ENCODE peak calls at places on chromosomes 16 and 17, in nine cellular contexts. C, I, M, F, O, K, U, N and T are unnamed samples.

GRCh38 chr17:56172517-56172982 is 19.3 kb downstream of the ANKFN1 start:
- DNase-seq in M (peak), F (peak), C (no peak), N (no peak), K (no peak), O (no peak), U (no peak), I (no peak), T (no peak)

GRCh38 chr17:7048968-7049367 is 5.1 kb upstream of the SLC16A11 start:
- DNase-seq in F (no peak), O (no peak), M (no peak), U (no peak), C (no peak), K (no peak), N (no peak), I (no peak), T (no peak)

GRCh38 chr17:44909681-44910144 is 5.6 kb downstream of the GFAP start:
- DNase-seq in U (no peak), K (no peak), N (no peak), C (no peak), M (no peak), O (no peak), I (peak), F (peak), T (no peak)

GRCh38 chr17:58569216-58569615 is 54.8 kb upstream of the MTMR4 start:
- DNase-seq in K (no peak), C (no peak), U (no peak), O (no peak), I (no peak), F (no peak), N (no peak), M (no peak), T (no peak)

GRCh38 chr17:58899191-58899590 is 143.5 kb downstream of the PPM1E start:
- DNase-seq in K (no peak), I (no peak), U (no peak), N (no peak), O (no peak), C (no peak), M (no peak), F (no peak), T (no peak)

GRCh38 chr16:2682209-2683021 is at the start of gene KCTD5:
- DNase-seq in C (peak), K (peak), U (peak), I (peak), F (peak), M (peak), N (peak), O (peak), T (peak)

GRCh38 chr17:28145348-28145747 is 102.9 kb downstream of the NLK start:
- DNase-seq in N (no peak), C (no peak), U (no peak), O (no peak), I (no peak), F (no peak), K (no peak), M (no peak), T (no peak)

GRCh38 chr16:22313141-22313781 is 16.1 kb downstream of the POLR3E start:
- DNase-seq in N (no peak), O (no peak), K (no peak), M (no peak), U (no peak), I (no peak), C (no peak), F (no peak), T (no peak)

DNA sequence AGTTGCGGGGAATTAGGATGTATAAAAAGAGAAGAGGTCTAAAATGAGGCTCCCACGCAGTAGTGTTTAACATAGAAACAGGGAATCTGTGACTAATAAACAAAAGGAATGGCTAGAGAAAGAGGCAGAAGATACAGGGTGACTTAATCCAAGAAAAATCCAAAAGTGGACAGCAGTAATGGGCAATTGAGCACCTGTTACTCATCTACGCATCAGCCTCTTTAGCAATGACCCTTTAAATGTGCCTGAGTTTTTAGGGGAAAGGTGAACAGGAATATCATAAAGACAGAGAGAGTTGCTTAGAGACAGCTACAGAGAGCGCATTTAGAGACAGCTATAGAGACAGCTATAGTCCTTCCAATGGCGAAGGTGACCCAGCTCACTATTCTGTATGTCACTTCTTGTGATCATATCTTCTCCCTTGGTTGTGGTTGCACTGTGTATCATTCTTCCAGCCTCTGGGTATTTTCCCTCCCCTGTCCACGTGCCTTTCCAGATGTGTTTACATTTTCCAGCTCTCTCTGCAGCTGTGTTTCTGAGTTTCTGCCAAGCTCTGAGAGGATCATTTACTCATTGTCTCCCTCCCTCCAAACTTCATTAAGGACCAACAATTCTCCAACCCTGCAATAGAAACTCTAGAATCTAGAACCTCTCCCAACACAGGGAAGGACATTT is 61.5 kb downstream of the MYOCD start:
- DNase-seq in O (no peak), M (no peak), K (no peak), F (no peak), I (peak), N (no peak), C (no peak), U (no peak), T (no peak)
- H3K27ac ChIP-seq in O (peak), M (no peak), K (peak), F (peak), I (no peak), N (no peak), C (no peak), U (no peak), T (no peak)

DNA sequence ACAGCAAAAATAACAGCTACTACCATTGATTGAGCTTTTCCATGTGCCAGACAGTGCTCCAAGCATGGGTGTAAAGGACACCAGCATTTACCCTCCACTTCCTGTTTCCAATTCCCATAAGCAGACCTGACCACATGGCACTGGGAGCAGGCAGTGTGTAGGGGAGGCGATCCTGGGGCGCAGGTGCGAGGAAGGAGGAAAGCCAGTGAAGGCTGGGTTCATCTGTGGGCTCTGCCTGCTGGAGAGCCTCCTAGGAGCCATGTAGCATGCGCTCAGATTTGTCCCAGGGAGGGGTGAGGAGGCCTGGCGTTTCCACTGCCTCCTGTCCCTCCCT is 56.7 kb downstream of the SNX20 start:
- DNase-seq in O (no peak), K (no peak), M (no peak), I (no peak), N (no peak), F (no peak), U (no peak), C (no peak), T (no peak)
- H3K27ac ChIP-seq in O (no peak), K (no peak), M (no peak), I (no peak), N (no peak), F (no peak), U (no peak), C (no peak), T (no peak)

DNA sequence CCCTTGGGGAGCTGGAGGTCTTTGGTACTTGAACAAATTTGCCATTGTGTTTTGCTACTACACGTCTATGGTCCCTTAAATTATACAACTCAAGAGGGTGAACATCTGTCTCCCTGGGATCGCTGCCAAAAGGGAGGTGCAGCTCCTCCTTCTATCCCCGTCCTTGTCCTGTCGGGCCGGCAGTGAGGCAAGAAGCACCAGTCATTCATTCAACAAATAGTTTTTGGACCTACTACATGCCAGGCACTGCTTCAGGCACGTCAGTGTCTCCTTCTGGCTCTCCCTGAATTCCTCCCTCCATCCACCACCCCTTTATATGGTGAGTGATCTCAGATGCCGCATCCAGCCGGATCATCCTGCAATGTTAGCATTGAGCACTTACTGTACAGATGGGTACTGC is 2.2 kb upstream of the RPL38 start:
- DNase-seq in O (no peak), M (no peak), I (peak), U (no peak), K (no peak), F (peak), C (no peak), N (peak), T (no peak)
- H3K27ac ChIP-seq in O (no peak), M (no peak), I (no peak), U (no peak), K (no peak), F (no peak), C (no peak), N (no peak), T (no peak)

DNA sequence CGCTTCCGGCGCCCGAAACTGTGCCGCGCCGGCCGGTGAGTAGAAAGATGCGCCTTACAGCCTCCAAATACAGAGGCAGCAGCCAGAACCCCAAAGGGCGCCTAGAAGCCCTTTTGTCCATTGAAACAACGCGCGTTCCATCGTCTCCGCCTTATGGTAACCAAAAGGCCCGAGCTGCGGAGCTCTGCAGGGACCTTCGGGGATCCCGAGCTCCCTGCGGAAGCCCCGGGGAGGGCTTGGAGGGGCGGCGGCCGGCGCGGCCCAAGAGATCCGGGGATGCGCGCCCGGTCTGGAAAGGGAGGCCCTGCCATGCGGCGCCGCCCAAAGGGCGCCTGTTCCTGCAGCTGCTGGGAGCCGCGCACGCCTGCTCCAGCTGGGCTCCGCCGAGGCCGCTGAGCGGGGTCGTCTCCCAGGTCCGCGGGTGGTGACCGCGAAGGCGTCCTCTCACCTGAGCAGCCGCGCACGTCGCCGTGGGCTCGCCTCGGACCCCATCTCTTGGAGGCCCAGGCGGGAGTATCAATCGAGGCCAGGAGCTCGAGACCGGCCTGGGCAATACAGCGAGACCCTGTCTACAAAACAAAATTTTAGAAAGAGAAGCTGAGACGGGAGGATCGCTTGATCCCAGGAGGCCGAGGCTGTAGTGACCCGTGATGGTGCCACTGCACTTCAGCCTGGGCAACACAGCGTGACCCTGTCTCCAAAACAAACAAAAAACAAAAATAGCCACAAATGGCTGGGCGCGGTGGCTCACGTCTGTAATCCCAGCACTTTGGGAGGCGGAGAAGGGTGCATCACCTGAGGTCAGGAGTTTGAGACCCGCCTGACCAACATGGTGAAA is 805 bp upstream of the FBXO31 start:
- DNase-seq in F (peak), N (peak), M (peak), U (peak), O (peak), C (no peak), K (peak), I (no peak), T (no peak)
- H3K27ac ChIP-seq in F (peak), N (peak), M (peak), U (peak), O (peak), C (peak), K (peak), I (peak), T (peak)

DNA sequence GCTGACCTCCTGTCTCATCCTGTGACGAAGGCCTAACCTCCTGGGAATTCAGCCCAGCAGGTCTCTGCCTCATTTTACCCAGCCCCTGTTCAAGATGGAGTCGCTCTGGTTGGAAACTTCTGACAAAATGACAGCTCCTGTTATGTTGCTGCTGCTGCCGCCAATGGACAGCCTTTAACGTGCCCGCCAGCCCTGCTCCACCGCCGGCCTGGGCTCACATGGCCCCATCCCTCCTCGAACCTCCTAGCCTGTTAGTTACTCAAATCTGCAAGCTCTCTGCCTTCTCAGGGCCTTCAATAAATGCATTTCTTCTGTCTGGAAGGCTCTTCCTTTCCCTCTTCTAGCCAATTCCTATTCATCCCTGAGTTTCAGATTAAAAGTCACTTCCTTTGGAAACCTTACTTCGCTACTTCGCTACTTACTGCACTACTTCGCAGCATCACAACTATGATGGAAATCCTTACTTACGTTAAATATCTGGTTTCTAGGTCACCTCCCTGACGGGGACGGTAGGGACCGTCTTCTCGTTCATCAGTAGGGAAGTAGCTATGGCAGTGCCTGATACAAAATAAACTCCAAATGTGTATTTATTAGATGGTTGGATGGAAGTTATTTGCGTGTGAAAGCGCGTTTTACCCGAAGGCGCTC is 517 bp upstream of the NAGLU start:
- DNase-seq in F (no peak), N (no peak), M (no peak), I (no peak), K (no peak), O (no peak), C (no peak), U (no peak), T (no peak)
- H3K27ac ChIP-seq in F (peak), N (no peak), M (peak), I (peak), K (peak), O (peak), C (peak), U (peak), T (peak)

DNA sequence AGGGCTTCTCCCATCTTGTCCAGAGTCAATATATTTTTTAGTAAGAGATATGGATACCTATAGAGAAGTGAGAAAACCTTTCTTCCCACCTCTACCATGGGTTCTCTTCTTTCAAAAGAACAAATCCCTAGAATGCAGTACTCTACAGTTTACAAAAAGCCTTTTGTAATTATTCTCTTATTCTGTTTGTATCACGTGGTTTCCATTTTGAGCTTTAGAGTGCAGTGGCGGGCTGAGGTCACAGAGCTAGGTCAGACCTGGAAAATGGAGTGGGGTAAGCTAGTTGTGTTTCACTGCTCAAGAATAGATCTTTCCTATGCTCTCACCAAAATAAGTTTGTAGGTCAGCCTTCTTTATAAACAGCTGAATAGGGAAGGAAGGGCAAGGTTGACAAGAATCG is 85.3 kb upstream of the MAF start:
- DNase-seq in O (no peak), F (no peak), N (no peak), U (no peak), I (no peak), M (no peak), C (no peak), K (no peak), T (no peak)
- H3K27ac ChIP-seq in O (no peak), F (no peak), N (no peak), U (no peak), I (no peak), M (no peak), C (no peak), K (no peak), T (no peak)

GRCh38 chr17:81839301-81839700 is 4.5 kb upstream of the PPP1R27 start:
- DNase-seq in F (no peak), M (no peak), K (no peak), O (no peak), C (no peak), U (no peak), I (no peak), N (no peak), T (no peak)

GRCh38 chr17:81842378-81842724 is 7.5 kb upstream of the PPP1R27 start:
- DNase-seq in U (no peak), O (no peak), K (no peak), I (no peak), M (no peak), C (no peak), N (no peak), F (no peak), T (no peak)

GRCh38 chr17:81841866-81842265 is 7.0 kb upstream of the PPP1R27 start:
- DNase-seq in K (no peak), I (no peak), O (no peak), N (no peak), F (no peak), C (no peak), U (no peak), M (no peak), T (no peak)

GRCh38 chr17:81842725-81843504 is 8.1 kb upstream of the PPP1R27 start:
- DNase-seq in I (peak), U (no peak), F (no peak), N (no peak), M (no peak), C (no peak), O (no peak), K (no peak), T (no peak)

GRCh38 chr17:81840826-81841778 is 6.3 kb upstream of the PPP1R27 start:
- DNase-seq in I (no peak), U (no peak), C (no peak), F (no peak), O (no peak), N (no peak), M (peak), K (no peak), T (no peak)
- H3K27ac ChIP-seq in I (no peak), U (no peak), C (no peak), F (no peak), O (peak), N (no peak), M (no peak), K (no peak), T (no peak)

GRCh38 chr17:79990704-79991103 is 45.0 kb downstream of the TBC1D16 start:
- DNase-seq in K (peak), M (no peak), I (no peak), C (no peak), F (no peak), O (no peak), N (no peak), U (no peak), T (no peak)

GRCh38 chr17:79993390-79994221 is 42.1 kb downstream of the TBC1D16 start:
- DNase-seq in K (peak), C (peak), N (peak), U (no peak), O (peak), M (peak), F (peak), I (peak), T (no peak)

GRCh38 chr17:79991140-79991923 is 44.3 kb downstream of the TBC1D16 start:
- DNase-seq in U (peak), M (peak), K (peak), C (peak), O (peak), I (peak), F (peak), N (peak), T (peak)

GRCh38 chr17:79992657-79993389 is 42.8 kb downstream of the TBC1D16 start:
- DNase-seq in I (no peak), U (no peak), C (no peak), F (no peak), K (no peak), M (no peak), O (no peak), N (no peak), T (no peak)

DNA sequence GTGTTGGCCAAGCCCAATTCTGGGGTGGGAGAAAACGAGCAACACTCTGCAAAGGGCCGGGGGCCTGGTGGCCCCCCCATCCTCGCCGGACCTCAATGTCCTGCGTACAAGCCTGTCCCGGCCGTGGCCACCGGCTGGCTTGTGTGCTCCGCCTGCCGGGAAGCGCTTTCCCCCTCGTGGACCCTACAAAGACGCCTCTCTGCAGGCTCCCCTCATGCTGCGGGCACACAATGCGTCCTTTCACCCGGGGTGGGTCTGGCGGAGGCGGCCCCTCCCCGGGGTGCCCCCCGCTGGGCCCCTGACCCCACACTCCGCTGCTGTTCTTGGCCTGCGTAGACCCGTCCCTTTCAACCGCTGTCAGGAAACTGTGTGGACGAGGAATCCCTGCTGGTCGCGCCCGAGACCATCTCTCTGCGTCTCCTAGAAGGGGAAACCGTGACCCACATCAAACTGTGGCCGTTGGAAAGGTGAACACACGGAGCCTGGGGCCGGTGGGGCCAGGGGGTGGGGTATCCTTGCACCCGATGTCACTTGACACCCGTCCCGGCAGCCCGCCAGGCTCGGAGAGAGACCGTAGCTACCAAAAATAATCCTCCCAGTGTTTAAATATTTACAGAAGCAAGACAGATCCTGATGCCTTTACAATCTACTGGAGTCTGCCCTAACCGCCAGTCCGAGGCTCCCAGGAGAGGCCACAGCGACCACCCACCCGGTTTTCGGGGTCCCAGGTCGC is 43.6 kb downstream of the TBC1D16 start:
- DNase-seq in F (no peak), U (no peak), C (no peak), O (peak), K (no peak), N (no peak), M (no peak), I (peak), T (no peak)
- H3K27ac ChIP-seq in F (peak), U (no peak), C (no peak), O (peak), K (no peak), N (no peak), M (no peak), I (peak), T (no peak)